ENCODE peak calls at places on chromosome 5, in eight cellular contexts. J is adrenal gland, D is A673, P is left ventricle myocardium inferior, K is Calu3, R is fibroblast of the aortic adventitia, T is prostate gland, Q is foreskin fibroblast. S is an unnamed sample.

GRCh38 chr5:98179791-98180755 is 593.4 kb upstream of the RGMB start:
- DNase-seq in J (no peak), D (no peak), P (no peak), K (no peak), R (peak), T (no peak), Q (no peak), S (peak)

GRCh38 chr5:85647349-85648127 is 970.2 kb upstream of the COX7C start:
- DNase-seq in J (no peak), D (no peak), P (no peak), K (no peak), R (no peak), T (no peak), Q (no peak), S (no peak)

GRCh38 chr5:108642170-108642906 is 105.4 kb upstream of the FER start:
- DNase-seq in J (peak), D (peak), P (no peak), K (peak), R (peak), T (peak), Q (peak), S (peak)

GRCh38 chr5:166758151-166758550 is 1533.3 kb upstream of the WWC1 start:
- DNase-seq in J (no peak), D (no peak), P (no peak), K (no peak), R (no peak), T (no peak), Q (peak), S (peak)

GRCh38 chr5:142280066-142281011 is 44.5 kb downstream of the SPRY4 start:
- DNase-seq in J (peak), D (peak), P (peak), K (no peak), R (peak), T (no peak), Q (no peak), S (peak)

GRCh38 chr5:82720764-82721163 is 356.4 kb downstream of the TMEM167A start:
- DNase-seq in J (no peak), D (no peak), P (no peak), K (no peak), R (peak), T (no peak), Q (no peak), S (no peak)

GRCh38 chr5:68428232-68428811 is 212.8 kb downstream of the PIK3R1 start:
- DNase-seq in J (no peak), D (no peak), P (no peak), K (no peak), R (no peak), T (no peak), Q (no peak), S (no peak)

GRCh38 chr5:93206203-93206602 is 374.8 kb downstream of the NR2F1-AS1 start:
- DNase-seq in J (no peak), D (no peak), P (no peak), K (no peak), R (no peak), T (no peak), Q (no peak), S (no peak)

GRCh38 chr5:67770431-67771025 is 445.0 kb upstream of the PIK3R1 start:
- DNase-seq in J (no peak), D (no peak), P (no peak), K (peak), R (peak), T (no peak), Q (no peak), S (no peak)

GRCh38 chr5:128538249-128539037 is 398 bp upstream of the FBN2 start:
- DNase-seq in J (peak), D (peak), P (peak), K (peak), R (peak), T (peak), Q (peak), S (peak)

GRCh38 chr5:169442354-169443248 is 141.0 kb upstream of the SPDL1 start:
- DNase-seq in J (no peak), D (no peak), P (no peak), K (no peak), R (peak), T (no peak), Q (peak), S (peak)

GRCh38 chr5:142399899-142400298 is 75.1 kb upstream of the SPRY4 start:
- DNase-seq in J (no peak), D (no peak), P (no peak), K (no peak), R (no peak), T (no peak), Q (peak), S (peak)

GRCh38 chr5:929596-929995 is 36.9 kb downstream of the TRIP13 start:
- DNase-seq in J (no peak), D (no peak), P (no peak), K (no peak), R (no peak), T (no peak), Q (no peak), S (no peak)

GRCh38 chr5:187617-188451 is 3.5 kb upstream of the LRRC14B start:
- DNase-seq in J (no peak), D (no peak), P (no peak), K (no peak), R (no peak), T (no peak), Q (peak), S (no peak)

GRCh38 chr5:151620463-151620844 is 29.3 kb upstream of the FAT2 start:
- DNase-seq in J (no peak), D (peak), P (no peak), K (no peak), R (no peak), T (no peak), Q (no peak), S (no peak)

GRCh38 chr5:14143509-14143842 is 334 bp downstream of the TRIO start:
- DNase-seq in J (no peak), D (no peak), P (no peak), K (no peak), R (no peak), T (no peak), Q (no peak), S (no peak)

GRCh38 chr5:150623152-150623877 is 17.1 kb upstream of the SYNPO start:
- DNase-seq in J (no peak), D (no peak), P (no peak), K (no peak), R (no peak), T (no peak), Q (no peak), S (no peak)

GRCh38 chr5:157890825-157891587 is 32.1 kb upstream of the CLINT1 start:
- DNase-seq in J (no peak), D (no peak), P (no peak), K (no peak), R (no peak), T (no peak), Q (no peak), S (no peak)

GRCh38 chr5:76403963-76404693 is 1.0 kb downstream of the IQGAP2 start:
- DNase-seq in J (peak), D (peak), P (peak), K (peak), R (no peak), T (peak), Q (peak), S (no peak)

GRCh38 chr5:139210585-139210984 is 12.4 kb upstream of the SIL1 start:
- DNase-seq in J (no peak), D (no peak), P (no peak), K (no peak), R (no peak), T (no peak), Q (no peak), S (no peak)

GRCh38 chr5:54743581-54743980 is 226.0 kb downstream of the SNX18 start:
- DNase-seq in J (no peak), D (no peak), P (no peak), K (no peak), R (no peak), T (no peak), Q (no peak), S (no peak)

GRCh38 chr5:54743997-54744788 is 226.6 kb downstream of the SNX18 start:
- DNase-seq in J (no peak), D (peak), P (no peak), K (peak), R (peak), T (no peak), Q (peak), S (peak)

GRCh38 chr5:54740141-54740540 is 222.6 kb downstream of the SNX18 start:
- DNase-seq in J (no peak), D (no peak), P (no peak), K (no peak), R (no peak), T (no peak), Q (no peak), S (no peak)

GRCh38 chr5:54741711-54742110 is 224.2 kb downstream of the SNX18 start:
- DNase-seq in J (no peak), D (no peak), P (no peak), K (no peak), R (no peak), T (no peak), Q (no peak), S (no peak)

GRCh38 chr5:54742417-54742889 is 224.9 kb downstream of the SNX18 start:
- DNase-seq in J (no peak), D (no peak), P (no peak), K (peak), R (peak), T (no peak), Q (peak), S (peak)
- TF ChIP-seq CTCF in J (no peak), D (no peak), P (peak), K (peak), R (peak), T (no peak), Q (peak), S (no peak)

GRCh38 chr5:130724658-130725057 is 440.4 kb downstream of the HINT1 start:
- DNase-seq in J (no peak), D (no peak), P (no peak), K (no peak), R (no peak), T (no peak), Q (no peak), S (no peak)

GRCh38 chr5:130715541-130715940 is 449.5 kb downstream of the HINT1 start:
- DNase-seq in J (no peak), D (no peak), P (no peak), K (no peak), R (no peak), T (no peak), Q (peak), S (peak)

DNA sequence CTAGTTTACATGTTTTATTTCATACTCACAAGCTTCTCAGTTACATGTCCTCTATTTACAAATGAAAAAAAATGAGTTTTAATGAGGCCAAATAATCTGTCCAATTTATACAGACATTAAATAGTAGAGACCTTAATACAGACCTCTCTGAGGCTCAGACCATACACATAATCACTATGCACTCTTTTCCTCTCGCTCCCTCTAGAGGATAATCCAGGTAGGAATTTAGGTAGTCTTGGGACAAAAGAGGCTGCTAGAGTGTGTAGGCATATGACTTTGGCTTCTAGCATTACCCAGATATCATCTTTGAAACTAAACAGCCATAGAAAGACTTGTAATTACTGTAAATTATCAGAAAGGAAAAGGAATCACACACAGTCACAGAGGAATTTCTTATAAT is 444.7 kb downstream of the HINT1 start:
- DNase-seq in J (no peak), D (peak), P (no peak), K (peak), R (peak), T (no peak), Q (peak), S (peak)
- TF ChIP-seq CTCF in J (peak), D (peak), P (peak), K (peak), R (peak), T (no peak), Q (peak), S (peak)

GRCh38 chr5:180391276-180391675 is 38.1 kb upstream of the GFPT2 start:
- DNase-seq in J (no peak), D (no peak), P (no peak), K (no peak), R (no peak), T (no peak), Q (no peak), S (no peak)

GRCh38 chr5:180389252-180390101 is 36.3 kb upstream of the GFPT2 start:
- DNase-seq in J (no peak), D (no peak), P (peak), K (no peak), R (no peak), T (no peak), Q (no peak), S (no peak)

GRCh38 chr5:180387798-180388197 is 34.7 kb upstream of the GFPT2 start:
- DNase-seq in J (no peak), D (no peak), P (no peak), K (no peak), R (no peak), T (no peak), Q (no peak), S (no peak)

GRCh38 chr5:180394031-180394636 is 41.0 kb upstream of the GFPT2 start:
- DNase-seq in J (no peak), D (no peak), P (no peak), K (no peak), R (no peak), T (no peak), Q (no peak), S (no peak)

DNA sequence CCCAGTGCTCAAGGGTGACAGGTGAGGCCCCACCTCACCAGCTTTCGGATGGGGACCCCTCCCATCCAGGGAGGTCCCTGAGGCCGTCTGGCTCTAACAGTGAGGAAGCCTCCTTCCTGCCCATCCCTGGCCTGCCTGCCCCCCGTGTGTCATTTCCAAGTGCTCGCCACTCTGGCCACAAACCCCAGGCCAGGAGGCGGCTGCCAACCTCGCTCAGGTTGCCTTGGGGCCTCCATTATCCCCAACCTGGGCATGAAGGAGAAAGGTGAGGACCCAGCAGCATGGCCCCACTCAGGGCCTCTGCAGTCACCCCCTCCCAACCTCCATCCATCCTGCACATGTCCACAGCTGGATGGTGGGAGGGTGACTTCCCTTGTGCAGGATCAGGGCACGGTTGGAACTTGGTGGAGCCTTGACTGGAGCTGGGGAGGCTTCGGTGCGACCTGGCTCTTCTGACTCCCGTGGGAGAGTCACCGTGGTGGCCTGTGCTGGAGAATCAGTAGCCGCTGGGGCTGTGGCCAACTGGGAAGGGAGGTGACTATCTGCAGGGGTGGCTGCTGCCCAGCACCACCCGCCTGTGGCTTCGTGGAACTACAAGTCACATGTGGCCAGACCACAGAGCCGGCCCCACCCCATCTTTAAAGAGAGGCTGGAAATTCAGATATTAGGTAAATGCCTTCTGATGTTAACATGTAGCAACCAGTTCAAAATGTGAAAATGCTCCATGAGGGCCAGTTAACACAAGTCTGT is 37.5 kb upstream of the GFPT2 start:
- DNase-seq in J (no peak), D (no peak), P (no peak), K (no peak), R (no peak), T (no peak), Q (no peak), S (no peak)
- TF ChIP-seq CTCF in J (no peak), D (no peak), P (no peak), K (no peak), R (no peak), T (no peak), Q (no peak), S (no peak)

GRCh38 chr5:127038550-127038949 is 8.2 kb upstream of the MARCHF3 start:
- DNase-seq in J (no peak), D (no peak), P (no peak), K (no peak), R (no peak), T (no peak), Q (no peak), S (no peak)

GRCh38 chr5:127040779-127041520 is 10.6 kb upstream of the MARCHF3 start:
- DNase-seq in J (no peak), D (no peak), P (no peak), K (peak), R (no peak), T (peak), Q (peak), S (peak)

GRCh38 chr5:127046343-127047072 is 16.1 kb upstream of the MARCHF3 start:
- DNase-seq in J (no peak), D (no peak), P (no peak), K (peak), R (no peak), T (no peak), Q (no peak), S (no peak)

GRCh38 chr5:127041571-127041970 is 11.2 kb upstream of the MARCHF3 start:
- DNase-seq in J (no peak), D (no peak), P (no peak), K (no peak), R (peak), T (no peak), Q (peak), S (peak)

GRCh38 chr5:127042593-127042992 is 12.2 kb upstream of the MARCHF3 start:
- DNase-seq in J (no peak), D (no peak), P (no peak), K (no peak), R (peak), T (no peak), Q (peak), S (peak)
- TF ChIP-seq CTCF in J (peak), D (peak), P (peak), K (no peak), R (peak), T (no peak), Q (peak), S (peak)

DNA sequence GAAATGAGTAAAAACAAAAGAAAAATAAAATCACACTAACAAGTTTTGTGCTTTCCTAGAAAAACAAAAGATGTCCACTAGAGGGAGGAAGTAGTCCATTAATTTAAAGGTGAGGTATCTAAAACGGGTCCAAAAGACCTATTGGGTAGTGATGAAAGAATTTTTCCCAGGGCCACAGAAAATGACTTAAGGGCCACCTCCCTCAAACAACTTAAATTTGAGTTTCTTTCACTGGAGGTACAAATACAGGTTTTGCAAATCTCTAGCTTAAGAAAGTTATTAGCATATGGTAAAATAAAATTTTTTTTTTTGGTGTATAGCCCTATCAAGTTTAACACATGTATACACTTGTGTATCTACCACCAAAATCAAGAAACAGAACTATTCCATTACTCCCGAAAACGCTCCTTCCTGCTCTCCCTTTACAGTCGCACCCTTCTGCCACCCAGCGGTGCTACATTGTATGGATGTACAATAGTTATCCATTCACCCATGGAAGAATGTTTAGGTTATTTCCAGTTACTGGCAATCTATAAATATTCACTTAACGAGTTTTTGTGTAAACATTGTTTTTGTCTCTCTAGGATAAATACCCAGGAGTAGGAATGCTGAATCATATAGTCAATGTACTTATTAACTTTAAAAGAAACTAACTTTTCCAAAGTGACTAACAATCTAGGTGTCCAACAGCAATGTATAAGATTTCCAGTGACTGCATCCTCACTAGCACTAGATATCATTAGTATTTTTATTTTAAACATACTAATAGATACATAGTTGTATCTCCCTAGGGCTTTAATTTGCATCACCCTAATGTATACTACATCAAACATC is 21.9 kb downstream of the DEPDC1B start:
- DNase-seq in J (no peak), D (peak), P (no peak), K (no peak), R (peak), T (no peak), Q (peak), S (peak)
- TF ChIP-seq CTCF in J (peak), D (peak), P (peak), K (peak), R (peak), T (peak), Q (peak), S (peak)

GRCh38 chr5:126309860-126310259 is 113.3 kb upstream of the GRAMD2B start:
- DNase-seq in J (no peak), D (no peak), P (no peak), K (no peak), R (no peak), T (no peak), Q (peak), S (peak)
- TF ChIP-seq CTCF in J (no peak), D (no peak), P (no peak), K (no peak), R (no peak), T (no peak), Q (no peak), S (no peak)

GRCh38 chr5:88093765-88094164 is 174.9 kb downstream of the TMEM161B start:
- DNase-seq in J (no peak), D (no peak), P (no peak), K (no peak), R (no peak), T (no peak), Q (no peak), S (no peak)

GRCh38 chr5:88092358-88092757 is 176.3 kb downstream of the TMEM161B start:
- DNase-seq in J (no peak), D (no peak), P (no peak), K (no peak), R (no peak), T (no peak), Q (no peak), S (no peak)

GRCh38 chr5:88089757-88090390 is 178.8 kb downstream of the TMEM161B start:
- DNase-seq in J (no peak), D (no peak), P (no peak), K (no peak), R (no peak), T (no peak), Q (no peak), S (no peak)

GRCh38 chr5:88092938-88093635 is 175.6 kb downstream of the TMEM161B start:
- DNase-seq in J (no peak), D (no peak), P (no peak), K (no peak), R (no peak), T (no peak), Q (no peak), S (no peak)

GRCh38 chr5:88094403-88094802 is 174.2 kb downstream of the TMEM161B start:
- DNase-seq in J (no peak), D (no peak), P (no peak), K (no peak), R (no peak), T (no peak), Q (no peak), S (no peak)
- TF ChIP-seq CTCF in J (no peak), D (no peak), P (no peak), K (no peak), R (no peak), T (no peak), Q (no peak), S (no peak)